ENCODE peak calls at places on chromosomes 16 and 17, in five cellular contexts. One of them, this sample, is unnamed.
A peak's percentile ranks its signal among the peaks of the same experiment; 100 is the strongest.

GRCh38 chr16:19559242-19559910 is 3.9 kb downstream of the VPS35L start:
- DNase-seq in CD8-positive, alpha-beta memory T cell: peak; percentile 40
- DNase-seq in lung: no peak
- DNase-seq in right atrium auricular region: no peak
- DNase-seq in left ventricle myocardium inferior: no peak
- DNase-seq in this sample: no peak

GRCh38 chr17:38539386-38539785 is 66.4 kb downstream of the SRCIN1 start:
- DNase-seq in CD8-positive, alpha-beta memory T cell: no peak
- DNase-seq in lung: no peak
- DNase-seq in right atrium auricular region: no peak
- DNase-seq in left ventricle myocardium inferior: no peak
- DNase-seq in this sample: no peak

GRCh38 chr16:24525970-24526559 is 13.3 kb upstream of the RBBP6 start:
- DNase-seq in CD8-positive, alpha-beta memory T cell: no peak
- DNase-seq in lung: peak; percentile 46
- DNase-seq in right atrium auricular region: no peak
- DNase-seq in left ventricle myocardium inferior: no peak
- DNase-seq in this sample: no peak

GRCh38 chr17:2634361-2634960 is 41.0 kb downstream of the PAFAH1B1 start:
- DNase-seq in CD8-positive, alpha-beta memory T cell: no peak
- DNase-seq in lung: no peak
- DNase-seq in right atrium auricular region: no peak
- DNase-seq in left ventricle myocardium inferior: no peak
- DNase-seq in this sample: no peak

GRCh38 chr16:1979271-1980025 is 1.8 kb downstream of the NOXO1 start:
- DNase-seq in CD8-positive, alpha-beta memory T cell: no peak
- DNase-seq in lung: peak; percentile 85
- DNase-seq in right atrium auricular region: no peak
- DNase-seq in left ventricle myocardium inferior: no peak
- DNase-seq in this sample: no peak

GRCh38 chr16:56606071-56606687 is 2.2 kb upstream of the MT2A start:
- DNase-seq in CD8-positive, alpha-beta memory T cell: no peak
- DNase-seq in lung: no peak
- DNase-seq in right atrium auricular region: peak; percentile 80
- DNase-seq in left ventricle myocardium inferior: no peak
- DNase-seq in this sample: no peak

GRCh38 chr16:17271687-17272086 is 199.1 kb downstream of the XYLT1 start:
- DNase-seq in CD8-positive, alpha-beta memory T cell: no peak
- DNase-seq in lung: no peak
- DNase-seq in right atrium auricular region: no peak
- DNase-seq in left ventricle myocardium inferior: no peak
- DNase-seq in this sample: no peak

GRCh38 chr16:11792404-11793260 is 4.4 kb downstream of the ZC3H7A start:
- DNase-seq in CD8-positive, alpha-beta memory T cell: no peak
- DNase-seq in lung: peak; percentile 59
- DNase-seq in right atrium auricular region: no peak
- DNase-seq in left ventricle myocardium inferior: no peak
- DNase-seq in this sample: no peak

GRCh38 chr16:85321856-85322271 is 209.6 kb upstream of the CIBAR2 start:
- DNase-seq in CD8-positive, alpha-beta memory T cell: no peak
- DNase-seq in lung: peak; percentile 80
- DNase-seq in right atrium auricular region: peak; percentile 98
- DNase-seq in left ventricle myocardium inferior: peak; percentile 96
- DNase-seq in this sample: peak; percentile 83

GRCh38 chr17:55037828-55038227 is 69.3 kb downstream of the STXBP4 start:
- DNase-seq in CD8-positive, alpha-beta memory T cell: no peak
- DNase-seq in lung: no peak
- DNase-seq in right atrium auricular region: no peak
- DNase-seq in left ventricle myocardium inferior: no peak
- DNase-seq in this sample: no peak

GRCh38 chr17:83161298-83162034 is 82.1 kb downstream of the METRNL start:
- DNase-seq in CD8-positive, alpha-beta memory T cell: no peak
- DNase-seq in lung: peak; percentile 25
- DNase-seq in right atrium auricular region: no peak
- DNase-seq in left ventricle myocardium inferior: no peak
- DNase-seq in this sample: no peak

GRCh38 chr16:3095869-3096268 is 3.2 kb downstream of the ZSCAN10 start:
- DNase-seq in CD8-positive, alpha-beta memory T cell: peak; percentile 62
- DNase-seq in lung: no peak
- DNase-seq in right atrium auricular region: no peak
- DNase-seq in left ventricle myocardium inferior: no peak
- DNase-seq in this sample: no peak

GRCh38 chr17:12180644-12181261 is 160.1 kb downstream of the MAP2K4 start:
- DNase-seq in CD8-positive, alpha-beta memory T cell: no peak
- DNase-seq in lung: no peak
- DNase-seq in right atrium auricular region: no peak
- DNase-seq in left ventricle myocardium inferior: no peak
- DNase-seq in this sample: no peak

GRCh38 chr17:52470553-52470952 is 312.0 kb upstream of the CA10 start:
- DNase-seq in CD8-positive, alpha-beta memory T cell: no peak
- DNase-seq in lung: no peak
- DNase-seq in right atrium auricular region: no peak
- DNase-seq in left ventricle myocardium inferior: no peak
- DNase-seq in this sample: no peak

GRCh38 chr16:68383858-68384257 is 64.5 kb downstream of the SMPD3 start:
- DNase-seq in CD8-positive, alpha-beta memory T cell: no peak
- DNase-seq in lung: no peak
- DNase-seq in right atrium auricular region: no peak
- DNase-seq in left ventricle myocardium inferior: no peak
- DNase-seq in this sample: no peak

GRCh38 chr16:54843424-54843750 is 87.3 kb upstream of the IRX5 start:
- DNase-seq in CD8-positive, alpha-beta memory T cell: no peak
- DNase-seq in lung: no peak
- DNase-seq in right atrium auricular region: no peak
- DNase-seq in left ventricle myocardium inferior: no peak
- DNase-seq in this sample: no peak

GRCh38 chr16:65717006-65717720 is 595.3 kb upstream of the CDH11 start:
- DNase-seq in CD8-positive, alpha-beta memory T cell: no peak
- DNase-seq in lung: no peak
- DNase-seq in right atrium auricular region: no peak
- DNase-seq in left ventricle myocardium inferior: no peak
- DNase-seq in this sample: no peak

GRCh38 chr17:4492762-4493561 is 5.7 kb upstream of the SPNS2 start:
- DNase-seq in CD8-positive, alpha-beta memory T cell: no peak
- DNase-seq in lung: no peak
- DNase-seq in right atrium auricular region: no peak
- DNase-seq in left ventricle myocardium inferior: no peak
- DNase-seq in this sample: no peak

GRCh38 chr16:12500771-12501170 is 302.9 kb downstream of the CPPED1 start:
- DNase-seq in CD8-positive, alpha-beta memory T cell: no peak
- DNase-seq in lung: no peak
- DNase-seq in right atrium auricular region: no peak
- DNase-seq in left ventricle myocardium inferior: no peak
- DNase-seq in this sample: no peak

GRCh38 chr16:79372504-79373184 is 227.9 kb downstream of the MAF start:
- DNase-seq in CD8-positive, alpha-beta memory T cell: peak; percentile 60
- DNase-seq in lung: peak; percentile 29
- DNase-seq in right atrium auricular region: no peak
- DNase-seq in left ventricle myocardium inferior: no peak
- DNase-seq in this sample: no peak

GRCh38 chr16:12341423-12341822 is 364.9 kb downstream of the SNX29 start:
- DNase-seq in CD8-positive, alpha-beta memory T cell: no peak
- DNase-seq in lung: no peak
- DNase-seq in right atrium auricular region: no peak
- DNase-seq in left ventricle myocardium inferior: no peak
- DNase-seq in this sample: no peak

GRCh38 chr17:19304751-19305150 is 57.8 kb downstream of the B9D1 start:
- DNase-seq in CD8-positive, alpha-beta memory T cell: no peak
- DNase-seq in lung: no peak
- DNase-seq in right atrium auricular region: no peak
- DNase-seq in left ventricle myocardium inferior: no peak
- DNase-seq in this sample: no peak
- H3K4me3 ChIP-seq in CD8-positive, alpha-beta memory T cell: no peak overlapping the region
- H3K4me3 ChIP-seq in lung: no peak overlapping the region
- H3K4me3 ChIP-seq in right atrium auricular region: no peak overlapping the region
- H3K4me3 ChIP-seq in left ventricle myocardium inferior: no peak overlapping the region
- H3K4me3 ChIP-seq in this sample: no peak overlapping the region

DNA sequence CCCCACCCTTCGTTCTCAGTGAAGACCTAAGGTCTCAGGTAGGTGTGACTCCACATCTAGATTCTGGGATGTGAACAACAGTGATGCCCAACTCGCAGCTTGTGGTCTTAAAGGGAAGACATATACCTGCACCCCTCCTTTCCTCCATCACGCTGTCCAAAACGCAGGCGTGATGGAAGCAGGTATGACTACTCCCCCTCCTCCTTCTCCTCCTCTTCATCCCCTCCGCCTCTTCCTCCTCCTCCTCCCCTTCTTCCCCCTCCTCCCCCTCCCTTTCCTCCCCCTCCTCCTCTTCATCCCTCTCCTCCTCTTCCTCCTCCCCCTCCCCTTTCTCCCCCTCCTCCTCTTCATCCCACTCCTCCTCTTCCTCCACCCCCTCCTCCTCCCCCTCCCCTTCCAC is 352.3 kb downstream of the FOXL1 start:
- DNase-seq in CD8-positive, alpha-beta memory T cell: no peak
- DNase-seq in lung: no peak
- DNase-seq in right atrium auricular region: no peak
- DNase-seq in left ventricle myocardium inferior: no peak
- DNase-seq in this sample: no peak
- H3K4me3 ChIP-seq in CD8-positive, alpha-beta memory T cell: no peak overlapping the region
- H3K4me3 ChIP-seq in lung: no peak overlapping the region
- H3K4me3 ChIP-seq in right atrium auricular region: no peak overlapping the region
- H3K4me3 ChIP-seq in left ventricle myocardium inferior: no peak overlapping the region
- H3K4me3 ChIP-seq in this sample: no peak overlapping the region

GRCh38 chr17:40319651-40320550 is 10.9 kb downstream of the RARA start:
- DNase-seq in CD8-positive, alpha-beta memory T cell: peak; percentile 83
- DNase-seq in lung: peak; percentile 40
- DNase-seq in right atrium auricular region: no peak
- DNase-seq in left ventricle myocardium inferior: peak; percentile 53
- DNase-seq in this sample: peak; percentile 45

GRCh38 chr17:40322417-40323315 is 13.7 kb downstream of the RARA start:
- DNase-seq in CD8-positive, alpha-beta memory T cell: peak; percentile 97
- DNase-seq in lung: peak; percentile 81
- DNase-seq in right atrium auricular region: no peak
- DNase-seq in left ventricle myocardium inferior: peak; percentile 74
- DNase-seq in this sample: peak; percentile 52

GRCh38 chr17:40321502-40322416 is 12.8 kb downstream of the RARA start:
- DNase-seq in CD8-positive, alpha-beta memory T cell: no peak
- DNase-seq in lung: peak; percentile 37
- DNase-seq in right atrium auricular region: no peak
- DNase-seq in left ventricle myocardium inferior: peak; percentile 79
- DNase-seq in this sample: peak; percentile 46

GRCh38 chr17:40318835-40319332 is 9.9 kb downstream of the RARA start:
- DNase-seq in CD8-positive, alpha-beta memory T cell: peak; percentile 31
- DNase-seq in lung: no peak
- DNase-seq in right atrium auricular region: no peak
- DNase-seq in left ventricle myocardium inferior: peak; percentile 16
- DNase-seq in this sample: peak; percentile 37

GRCh38 chr17:40320771-40321501 is 12.0 kb downstream of the RARA start:
- DNase-seq in CD8-positive, alpha-beta memory T cell: peak; percentile 63
- DNase-seq in lung: peak; percentile 65
- DNase-seq in right atrium auricular region: peak; percentile 91
- DNase-seq in left ventricle myocardium inferior: peak; percentile 80
- DNase-seq in this sample: peak; percentile 43
- H3K4me3 ChIP-seq in CD8-positive, alpha-beta memory T cell: peak overlapping the region; percentile 92
- H3K4me3 ChIP-seq in lung: peak overlapping the region; percentile 4
- H3K4me3 ChIP-seq in right atrium auricular region: peak overlapping the region; percentile 8
- H3K4me3 ChIP-seq in left ventricle myocardium inferior: peak overlapping the region; percentile 78
- H3K4me3 ChIP-seq in this sample: no peak overlapping the region

GRCh38 chr17:42773290-42774035 is at the start of gene VPS25:
- DNase-seq in CD8-positive, alpha-beta memory T cell: peak; percentile 68
- DNase-seq in lung: peak; percentile 82
- DNase-seq in right atrium auricular region: peak; percentile 83
- DNase-seq in left ventricle myocardium inferior: peak; percentile 71
- DNase-seq in this sample: peak; percentile 78
- H3K4me3 ChIP-seq in CD8-positive, alpha-beta memory T cell: peak within 1 kb of the TSS; percentile 99
- H3K4me3 ChIP-seq in lung: peak within 1 kb of the TSS; percentile 93
- H3K4me3 ChIP-seq in right atrium auricular region: peak within 1 kb of the TSS; percentile 63
- H3K4me3 ChIP-seq in left ventricle myocardium inferior: peak within 1 kb of the TSS; percentile 98
- H3K4me3 ChIP-seq in this sample: peak within 1 kb of the TSS; percentile 92

GRCh38 chr16:72722552-72722951 is 325.4 kb downstream of the ZFHX3 start:
- DNase-seq in CD8-positive, alpha-beta memory T cell: no peak
- DNase-seq in lung: no peak
- DNase-seq in right atrium auricular region: no peak
- DNase-seq in left ventricle myocardium inferior: no peak
- DNase-seq in this sample: no peak
- H3K4me3 ChIP-seq in CD8-positive, alpha-beta memory T cell: no peak overlapping the region
- H3K4me3 ChIP-seq in lung: no peak overlapping the region
- H3K4me3 ChIP-seq in right atrium auricular region: no peak overlapping the region
- H3K4me3 ChIP-seq in left ventricle myocardium inferior: no peak overlapping the region
- H3K4me3 ChIP-seq in this sample: no peak overlapping the region

GRCh38 chr17:78769200-78769773 is 12.8 kb downstream of the CYTH1 start:
- DNase-seq in CD8-positive, alpha-beta memory T cell: no peak
- DNase-seq in lung: no peak
- DNase-seq in right atrium auricular region: no peak
- DNase-seq in left ventricle myocardium inferior: no peak
- DNase-seq in this sample: no peak

GRCh38 chr17:78771758-78772382 is 10.2 kb downstream of the CYTH1 start:
- DNase-seq in CD8-positive, alpha-beta memory T cell: no peak
- DNase-seq in lung: no peak
- DNase-seq in right atrium auricular region: no peak
- DNase-seq in left ventricle myocardium inferior: no peak
- DNase-seq in this sample: no peak

GRCh38 chr17:78774956-78775571 is 7.0 kb downstream of the CYTH1 start:
- DNase-seq in CD8-positive, alpha-beta memory T cell: peak; percentile 65
- DNase-seq in lung: no peak
- DNase-seq in right atrium auricular region: no peak
- DNase-seq in left ventricle myocardium inferior: no peak
- DNase-seq in this sample: no peak

GRCh38 chr17:78777886-78778285 is 4.2 kb downstream of the CYTH1 start:
- DNase-seq in CD8-positive, alpha-beta memory T cell: no peak
- DNase-seq in lung: no peak
- DNase-seq in right atrium auricular region: no peak
- DNase-seq in left ventricle myocardium inferior: no peak
- DNase-seq in this sample: no peak

GRCh38 chr17:78774456-78774855 is 7.6 kb downstream of the CYTH1 start:
- DNase-seq in CD8-positive, alpha-beta memory T cell: no peak
- DNase-seq in lung: no peak
- DNase-seq in right atrium auricular region: no peak
- DNase-seq in left ventricle myocardium inferior: no peak
- DNase-seq in this sample: no peak
- H3K4me3 ChIP-seq in CD8-positive, alpha-beta memory T cell: peak overlapping the region; percentile 61
- H3K4me3 ChIP-seq in lung: no peak overlapping the region
- H3K4me3 ChIP-seq in right atrium auricular region: no peak overlapping the region
- H3K4me3 ChIP-seq in left ventricle myocardium inferior: no peak overlapping the region
- H3K4me3 ChIP-seq in this sample: no peak overlapping the region

DNA sequence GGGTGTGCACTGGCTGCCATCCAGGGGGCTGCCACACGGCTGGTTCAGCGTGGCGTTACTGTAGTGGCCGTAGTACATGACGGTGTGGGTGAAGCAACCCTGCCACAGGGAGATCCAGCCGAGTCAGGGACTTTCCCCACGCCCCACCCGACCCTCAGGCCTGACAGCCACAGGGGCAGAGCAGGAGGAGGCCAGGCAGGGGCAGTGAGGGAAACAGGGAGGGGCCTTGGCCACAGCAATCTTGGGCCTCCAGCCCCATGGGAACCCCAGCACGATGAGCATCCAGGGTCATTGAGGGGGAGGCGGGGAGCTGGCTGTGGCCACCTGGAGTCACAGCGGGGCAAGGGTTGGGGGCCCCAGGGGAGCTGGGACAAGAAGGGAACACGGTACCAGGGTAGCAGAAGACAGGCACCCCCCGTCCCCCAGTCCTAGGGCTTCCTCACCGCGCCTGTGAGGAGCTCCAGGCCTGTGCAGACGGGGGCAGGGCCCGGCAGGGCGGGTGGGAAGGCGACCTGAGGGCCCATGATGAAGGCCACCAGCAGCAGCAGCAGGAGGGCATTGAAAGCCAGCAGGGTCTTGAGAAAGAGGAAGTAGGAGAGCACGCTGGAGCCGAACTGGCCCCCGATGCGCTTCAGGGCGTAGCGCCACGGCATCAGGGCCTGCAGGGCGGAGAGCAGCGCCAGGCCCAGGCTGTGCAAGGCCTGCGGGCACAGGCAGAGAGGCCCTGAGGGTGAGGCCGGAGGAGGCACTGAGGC is 4.3 kb downstream of the TMC6 start:
- DNase-seq in CD8-positive, alpha-beta memory T cell: no peak
- DNase-seq in lung: no peak
- DNase-seq in right atrium auricular region: no peak
- DNase-seq in left ventricle myocardium inferior: no peak
- DNase-seq in this sample: no peak
- H3K4me3 ChIP-seq in CD8-positive, alpha-beta memory T cell: peak overlapping the region; percentile 79
- H3K4me3 ChIP-seq in lung: no peak overlapping the region
- H3K4me3 ChIP-seq in right atrium auricular region: no peak overlapping the region
- H3K4me3 ChIP-seq in left ventricle myocardium inferior: peak overlapping the region; percentile 82
- H3K4me3 ChIP-seq in this sample: no peak overlapping the region